ENCODE peak calls at places on chromosome 17, in eight cellular contexts. U is tibial artery; Y is stimulated activated CD8-positive, alpha-beta memory T cell treated with anti-CD3 and anti-CD28 coated beads, Interleukin-2, amount 100 ng/mL, for 48 hours; X is WERI-Rb-1; Z is brain microvascular endothelial cell; F is T-cell; P is RPMI7951; I is AG04449. D is an unnamed sample.
A peak's percentile ranks its signal among the peaks of the same experiment; 100 is the strongest.

GRCh38 chr17:72240333-72240732 is 119.5 kb downstream of the SOX9 start:
- DNase-seq in U (no peak), Y (no peak), X (no peak), Z (no peak), F (no peak), P (no peak), I (no peak), D (no peak)

GRCh38 chr17:45143101-45143670 is 5.1 kb upstream of the HEXIM1 start:
- DNase-seq in U (no peak), Y (no peak), X (no peak), Z (no peak), F (no peak), P (no peak), I (no peak), D (no peak)

GRCh38 chr17:45270828-45271418 is 9.0 kb upstream of the SPATA32 start:
- DNase-seq in U (no peak), Y (peak; percentile 49), X (peak; percentile 66), Z (no peak), F (peak; percentile 29), P (no peak), I (no peak), D (no peak)

GRCh38 chr17:17896746-17897145 is 60.0 kb upstream of the SREBF1 start:
- DNase-seq in U (no peak), Y (no peak), X (no peak), Z (no peak), F (no peak), P (no peak), I (no peak), D (no peak)

GRCh38 chr17:65222216-65222738 is 85.1 kb downstream of the RGS9 start:
- DNase-seq in U (no peak), Y (no peak), X (no peak), Z (no peak), F (no peak), P (peak; percentile 10), I (no peak), D (no peak)

GRCh38 chr17:5019475-5019956 is 15.7 kb downstream of the SLC52A1 start:
- DNase-seq in U (no peak), Y (no peak), X (peak; percentile 42), Z (no peak), F (no peak), P (no peak), I (no peak), D (no peak)

GRCh38 chr17:80751070-80751459 is 206.4 kb downstream of the RPTOR start:
- DNase-seq in U (no peak), Y (no peak), X (no peak), Z (no peak), F (no peak), P (no peak), I (no peak), D (no peak)

GRCh38 chr17:46940692-46941404 is 17.9 kb downstream of the GOSR2 start:
- DNase-seq in U (peak; percentile 74), Y (peak; percentile 45), X (peak; percentile 88), Z (peak; percentile 71), F (peak; percentile 52), P (peak; percentile 65), I (no peak), D (peak; percentile 80)

GRCh38 chr17:41547921-41548843 is 20.1 kb upstream of the KRT19 start:
- DNase-seq in U (peak; percentile 64), Y (peak; percentile 60), X (no peak), Z (peak; percentile 95), F (no peak), P (peak; percentile 99), I (peak; percentile 95), D (peak; percentile 75)

GRCh38 chr17:60863892-60864673 is 186.4 kb downstream of the BCAS3 start:
- DNase-seq in U (no peak), Y (no peak), X (no peak), Z (no peak), F (no peak), P (peak; percentile 41), I (no peak), D (no peak)

GRCh38 chr17:38579934-38580333 is 25.8 kb downstream of the SRCIN1 start:
- DNase-seq in U (no peak), Y (no peak), X (peak; percentile 78), Z (peak; percentile 14), F (no peak), P (peak; percentile 58), I (no peak), D (peak; percentile 52)

GRCh38 chr17:17691468-17692263 is 10.4 kb downstream of the RAI1 start:
- DNase-seq in U (no peak), Y (no peak), X (no peak), Z (no peak), F (no peak), P (peak; percentile 79), I (no peak), D (no peak)

GRCh38 chr17:39484178-39484577 is 22.9 kb downstream of the CDK12 start:
- DNase-seq in U (no peak), Y (no peak), X (no peak), Z (no peak), F (no peak), P (no peak), I (no peak), D (no peak)

GRCh38 chr17:12909046-12909445 is 108.8 kb downstream of the ELAC2 start:
- DNase-seq in U (no peak), Y (no peak), X (no peak), Z (no peak), F (no peak), P (no peak), I (no peak), D (no peak)

GRCh38 chr17:42178817-42179216 is 2.1 kb downstream of the KCNH4 start:
- DNase-seq in U (no peak), Y (no peak), X (no peak), Z (no peak), F (no peak), P (no peak), I (no peak), D (no peak)

GRCh38 chr17:77319211-77320031 is 178.7 kb downstream of the SEC14L1 start:
- DNase-seq in U (peak; percentile 94), Y (no peak), X (peak; percentile 10), Z (peak; percentile 79), F (peak; percentile 38), P (peak; percentile 91), I (no peak), D (peak; percentile 90)

GRCh38 chr17:27489045-27489715 is 32.9 kb downstream of the KSR1 start:
- DNase-seq in U (peak; percentile 91), Y (no peak), X (no peak), Z (no peak), F (no peak), P (no peak), I (peak; percentile 19), D (peak; percentile 94)

GRCh38 chr17:63495471-63495870 is 18.6 kb downstream of the ACE start:
- DNase-seq in U (no peak), Y (no peak), X (no peak), Z (no peak), F (no peak), P (no peak), I (no peak), D (no peak)

GRCh38 chr17:66165537-66166123 is 26.3 kb downstream of the CEP112 start:
- DNase-seq in U (no peak), Y (no peak), X (no peak), Z (peak; percentile 41), F (no peak), P (peak; percentile 47), I (peak; percentile 16), D (no peak)

GRCh38 chr17:48522031-48522593 is 8.7 kb downstream of the HOXB1 start:
- DNase-seq in U (no peak), Y (no peak), X (peak; percentile 30), Z (no peak), F (no peak), P (no peak), I (no peak), D (no peak)

GRCh38 chr17:76452102-76452645 is 778 bp downstream of the UBE2O start:
- DNase-seq in U (no peak), Y (no peak), X (no peak), Z (no peak), F (no peak), P (no peak), I (no peak), D (no peak)

GRCh38 chr17:17921192-17922082 is 50.8 kb downstream of the TOM1L2 start:
- DNase-seq in U (no peak), Y (no peak), X (peak; percentile 67), Z (peak; percentile 79), F (no peak), P (peak; percentile 96), I (peak; percentile 88), D (no peak)

GRCh38 chr17:27915715-27916114 is 22.6 kb upstream of the LYRM9 start:
- DNase-seq in U (no peak), Y (no peak), X (no peak), Z (no peak), F (no peak), P (no peak), I (no peak), D (no peak)

GRCh38 chr17:43563262-43564079 is 17.3 kb upstream of the ETV4 start:
- DNase-seq in U (no peak), Y (no peak), X (peak; percentile 68), Z (no peak), F (no peak), P (no peak), I (no peak), D (no peak)

GRCh38 chr17:67435122-67435521 is 58.0 kb downstream of the PITPNC1 start:
- DNase-seq in U (no peak), Y (peak; percentile 22), X (no peak), Z (no peak), F (peak; percentile 61), P (no peak), I (no peak), D (no peak)

GRCh38 chr17:8126306-8127066 is 2.6 kb upstream of the HES7 start:
- DNase-seq in U (no peak), Y (no peak), X (peak; percentile 53), Z (no peak), F (no peak), P (peak; percentile 63), I (no peak), D (no peak)

GRCh38 chr17:41655611-41656111 is 31.3 kb upstream of the KRT17 start:
- DNase-seq in U (no peak), Y (no peak), X (peak; percentile 84), Z (no peak), F (no peak), P (no peak), I (no peak), D (no peak)

GRCh38 chr17:41065829-41066624 is at the start of gene KRTAP2-4:
- DNase-seq in U (no peak), Y (no peak), X (no peak), Z (peak; percentile 94), F (no peak), P (peak; percentile 96), I (peak; percentile 86), D (no peak)

GRCh38 chr17:75430159-75430748 is 24.8 kb upstream of the GRB2 start:
- DNase-seq in U (no peak), Y (no peak), X (no peak), Z (peak; percentile 79), F (no peak), P (peak; percentile 68), I (peak; percentile 82), D (peak; percentile 24)

GRCh38 chr17:32350662-32351418 is 883 bp downstream of the ZNF207 start:
- DNase-seq in U (peak; percentile 55), Y (no peak), X (peak; percentile 15), Z (peak; percentile 37), F (peak; percentile 43), P (peak; percentile 57), I (no peak), D (peak; percentile 59)

D was measured in left cardiac atrium.